ENCODE peak calls at places on chromosomes 2 and 18, in five cellular contexts. N is activated CD8-positive, alpha-beta T cell treated with anti-CD3 and anti-CD28 coated beads for 36 hours; M is progenitor cell of endocrine pancreas; H is nephron progenitor cell; U is CD8-positive, alpha-beta T cell. Z is an unnamed sample.

GRCh38 chr2:40457846-40458245 is 6.0 kb upstream of the SLC8A1 start:
- DNase-seq in H (no peak), M (no peak), U (no peak), N (no peak), Z (no peak)

GRCh38 chr2:84297155-84297554 is 161.9 kb downstream of the SUCLG1 start:
- DNase-seq in N (no peak), H (no peak), M (no peak), U (no peak), Z (no peak)

GRCh38 chr2:206263959-206264603 is 10.4 kb upstream of the ZDBF2 start:
- DNase-seq in H (no peak), U (no peak), M (no peak), N (no peak), Z (no peak)

GRCh38 chr2:205408690-205409089 is 273.6 kb upstream of the NRP2 start:
- DNase-seq in H (no peak), N (no peak), U (no peak), M (no peak), Z (no peak)

GRCh38 chr2:84938194-84938879 is 32.6 kb upstream of the KCMF1 start:
- DNase-seq in N (peak; percentile 79), U (no peak), H (no peak), M (no peak), Z (peak; percentile 24)

GRCh38 chr2:219289537-219290361 is 10.6 kb downstream of the DNAJB2 start:
- DNase-seq in H (no peak), U (no peak), N (no peak), M (no peak), Z (no peak)

GRCh38 chr2:156687715-156688114 is 251.5 kb downstream of the GPD2 start:
- DNase-seq in M (no peak), U (no peak), H (no peak), N (no peak), Z (no peak)

GRCh38 chr2:39494784-39495251 is 57.7 kb upstream of the MAP4K3 start:
- DNase-seq in N (peak; percentile 54), U (no peak), M (no peak), H (peak; percentile 16), Z (no peak)

GRCh38 chr2:219386532-219387280 is 1.0 kb downstream of the DNPEP start:
- DNase-seq in U (no peak), H (no peak), N (no peak), M (no peak), Z (no peak)

DNA sequence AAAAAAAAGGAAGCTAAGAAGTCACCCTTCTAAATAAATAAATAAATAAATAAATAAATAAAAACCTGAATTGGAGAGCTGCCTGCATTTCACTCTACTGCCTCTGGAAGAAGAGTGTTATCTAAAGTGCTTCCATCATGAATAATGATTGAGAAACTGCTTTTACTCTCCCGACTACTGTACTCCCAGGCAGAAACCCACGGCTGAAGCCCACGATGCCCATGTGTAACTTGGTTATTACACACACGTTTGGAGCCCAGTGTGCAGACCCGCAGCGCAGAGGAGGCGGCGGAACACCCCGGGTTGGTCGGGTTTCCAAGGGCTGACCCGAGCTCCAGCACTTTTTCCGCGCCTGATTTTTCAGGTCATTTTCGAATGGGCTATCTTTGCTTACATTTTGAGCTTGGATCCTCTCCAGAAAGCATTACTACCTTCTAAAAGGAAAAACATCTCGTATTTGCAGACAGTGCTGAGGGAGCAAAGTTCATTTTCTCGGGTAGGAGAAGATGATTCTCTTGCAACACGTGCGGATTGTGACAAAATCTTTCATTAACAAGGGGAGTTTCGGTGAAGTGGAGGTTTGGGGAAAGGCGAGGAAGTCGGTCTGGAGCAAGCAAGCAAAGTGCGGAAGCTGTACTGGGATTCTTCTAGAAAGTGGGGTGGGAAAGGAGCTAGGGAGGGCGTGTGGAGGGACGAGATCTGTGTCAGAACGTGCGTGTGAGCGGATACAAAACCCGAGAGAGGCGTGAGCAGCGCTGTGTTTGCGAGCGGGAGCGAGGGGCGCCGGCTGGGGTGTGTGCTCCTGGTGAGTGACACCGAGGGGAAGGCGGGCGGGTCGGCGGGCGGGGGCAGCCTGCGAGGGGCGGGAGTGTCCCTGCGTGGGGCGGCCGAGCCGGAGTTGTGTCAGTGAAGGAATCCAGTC is at the start of gene SPATS2L:
- DNase-seq in H (peak; percentile 80), U (peak; percentile 31), N (peak; percentile 67), M (peak; percentile 72), Z (peak; percentile 18)
- TF ChIP-seq CTCF in H (no peak), U (no peak), N (no peak), M (peak; percentile 33), Z (no peak)

GRCh38 chr18:24019641-24020331 is 5.2 kb downstream of the TTC39C start:
- DNase-seq in M (no peak), H (no peak), U (no peak), N (peak; percentile 83), Z (no peak)
- TF ChIP-seq CTCF in M (no peak), H (no peak), U (no peak), N (no peak), Z (no peak)

DNA sequence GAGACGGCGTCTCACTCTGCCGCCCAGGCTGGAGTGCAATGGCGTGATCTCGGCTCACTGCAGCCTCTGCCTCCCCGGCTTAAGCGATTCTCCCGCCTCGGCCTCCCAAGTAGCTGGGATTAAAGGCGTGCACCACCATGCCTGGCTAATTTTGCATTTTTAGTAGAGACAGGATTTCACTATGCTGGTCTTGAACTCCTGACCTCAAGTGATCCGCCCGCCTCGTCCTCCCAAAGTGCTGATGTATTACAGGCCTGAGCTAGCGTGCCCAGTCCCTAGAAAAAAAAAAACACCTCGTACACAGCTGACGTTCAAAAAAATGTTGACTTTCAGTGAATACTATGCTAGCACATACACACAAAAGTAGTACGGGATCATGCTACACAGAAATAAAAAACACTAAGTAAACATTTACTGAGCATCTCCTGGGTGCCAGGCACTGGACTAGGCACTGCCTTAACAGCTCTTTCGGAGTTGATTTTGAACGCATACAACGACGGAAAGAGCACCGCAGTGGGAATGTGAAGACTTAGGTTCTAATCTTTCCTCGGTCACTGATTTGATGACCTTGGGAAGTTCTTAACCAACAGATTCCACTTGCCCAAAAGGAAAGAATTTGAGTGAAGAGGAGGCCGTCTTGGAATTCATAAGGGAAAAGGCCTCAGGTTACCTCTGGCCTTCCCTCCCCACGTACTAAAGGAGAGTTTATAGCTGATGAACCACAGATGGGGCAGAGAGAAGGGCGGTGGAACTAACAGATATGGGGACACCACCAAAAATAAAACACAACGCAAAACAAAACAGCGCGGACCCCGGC is 1.1 kb downstream of the DNAJC27 start:
- DNase-seq in U (no peak), H (peak; percentile 41), N (no peak), M (no peak), Z (no peak)
- TF ChIP-seq CTCF in U (no peak), H (no peak), N (no peak), M (no peak), Z (no peak)

GRCh38 chr2:6924101-6924917 is 7.1 kb downstream of the RNF144A start:
- DNase-seq in M (no peak), U (no peak), H (no peak), N (no peak), Z (no peak)

GRCh38 chr2:6923319-6923718 is 6.1 kb downstream of the RNF144A start:
- DNase-seq in H (no peak), N (no peak), U (no peak), M (no peak), Z (no peak)

GRCh38 chr2:6921321-6921922 is 4.2 kb downstream of the RNF144A start:
- DNase-seq in N (no peak), M (no peak), U (no peak), H (no peak), Z (no peak)

GRCh38 chr2:6919912-6920905 is 3.0 kb downstream of the RNF144A start:
- DNase-seq in N (no peak), H (no peak), M (no peak), U (no peak), Z (no peak)

DNA sequence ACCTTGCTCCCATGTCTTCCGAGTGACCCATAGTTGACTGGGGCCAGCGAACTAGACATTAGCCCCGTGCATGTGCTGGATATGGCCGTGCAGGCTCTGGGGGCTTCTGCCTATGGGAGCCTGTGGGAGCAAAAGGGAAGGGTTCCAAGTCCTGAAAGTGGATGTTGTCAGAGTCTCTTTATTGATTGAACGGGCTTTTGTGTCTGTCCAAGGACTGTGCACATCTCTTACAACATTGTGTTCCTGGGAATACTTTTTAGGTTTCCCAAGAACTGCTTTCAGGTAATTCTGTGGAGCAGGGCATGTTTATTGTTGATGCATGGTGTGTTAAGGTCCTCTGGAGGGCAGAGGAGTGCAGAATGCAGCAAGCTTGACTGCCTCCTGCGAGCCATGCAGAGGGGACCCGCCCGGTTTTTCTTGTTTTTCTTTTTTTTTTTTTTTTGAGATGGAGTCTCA is 5.0 kb downstream of the RNF144A start:
- DNase-seq in N (no peak), M (no peak), H (no peak), U (no peak), Z (no peak)
- TF ChIP-seq CTCF in N (no peak), M (peak; percentile 43), H (no peak), U (no peak), Z (no peak)

GRCh38 chr2:237685408-237685807 is 58.0 kb downstream of the LRRFIP1 start:
- DNase-seq in H (no peak), N (no peak), U (no peak), M (no peak), Z (no peak)
- TF ChIP-seq CTCF in H (no peak), N (no peak), U (no peak), M (peak; percentile 23), Z (no peak)

GRCh38 chr2:109715302-109715937 is 78.7 kb upstream of the RGPD5 start:
- DNase-seq in U (no peak), M (no peak), N (no peak), H (no peak), Z (no peak)
- TF ChIP-seq CTCF in U (no peak), M (peak; percentile 62), N (no peak), H (peak; percentile 16), Z (no peak)

GRCh38 chr2:135802350-135802749 is 34.6 kb downstream of the LCT start:
- DNase-seq in U (no peak), M (no peak), H (no peak), N (no peak), Z (no peak)

GRCh38 chr2:135803276-135803675 is 33.7 kb downstream of the LCT start:
- DNase-seq in N (no peak), M (no peak), H (no peak), U (no peak), Z (no peak)

GRCh38 chr2:135799738-135800137 is 37.2 kb downstream of the LCT start:
- DNase-seq in H (no peak), U (no peak), M (no peak), N (peak; percentile 37), Z (no peak)

GRCh38 chr2:135798762-135799161 is 38.2 kb downstream of the LCT start:
- DNase-seq in M (no peak), N (no peak), U (no peak), H (no peak), Z (no peak)

GRCh38 chr2:135800513-135801460 is 36.2 kb downstream of the LCT start:
- DNase-seq in N (no peak), U (no peak), H (no peak), M (no peak), Z (no peak)
- TF ChIP-seq CTCF in N (no peak), U (no peak), H (no peak), M (no peak), Z (no peak)

DNA sequence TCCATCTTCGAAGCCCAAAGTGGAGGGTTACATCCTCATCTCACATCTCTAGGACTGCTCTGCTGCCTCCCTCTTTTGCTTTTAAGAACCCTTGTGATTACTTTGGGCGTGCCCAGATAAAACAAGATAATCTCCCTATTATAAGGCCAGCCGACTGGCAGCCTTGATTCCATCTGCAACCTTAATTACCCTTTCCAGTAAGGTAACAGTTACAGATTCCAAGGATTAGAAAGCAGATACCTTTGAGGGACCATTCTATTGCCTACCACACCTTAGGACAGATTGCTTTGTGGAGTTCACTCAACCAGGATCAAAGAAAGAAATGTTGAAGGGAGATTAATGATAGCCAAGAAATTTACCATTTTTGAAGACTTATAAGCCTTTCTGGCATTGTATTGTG is 250.8 kb upstream of the ACVR2A start:
- DNase-seq in N (no peak), M (no peak), H (no peak), U (no peak), Z (no peak)
- TF ChIP-seq CTCF in N (no peak), M (no peak), H (no peak), U (no peak), Z (no peak)